ENCODE peak calls at places on chromosomes 2 and 18, in seven cellular contexts. O is IMR-90, W is trophoblast cell, R is mesenchymal stem cell, M is neuronal stem cell, T is mesendoderm, H is H1. F is an unnamed sample.

GRCh38 chr2:73707058-73707457 is 30.1 kb downstream of the TPRKB start:
- DNase-seq in O (no peak), T (peak), R (no peak), M (no peak), H (no peak), W (no peak), F (no peak)

GRCh38 chr18:13103366-13103765 is 112.2 kb downstream of the CEP192 start:
- DNase-seq in M (no peak), W (no peak), T (no peak), O (no peak), R (no peak), H (no peak), F (no peak)

GRCh38 chr2:241272298-241272721 is 43.2 kb downstream of the HDLBP start:
- DNase-seq in W (peak), R (peak), T (peak), O (no peak), H (no peak), M (peak), F (peak)

GRCh38 chr2:238467062-238467461 is 40.3 kb downstream of the ASB1 start:
- DNase-seq in T (no peak), M (no peak), W (no peak), H (no peak), O (no peak), R (no peak), F (no peak)

GRCh38 chr18:76273956-76274355 is 221.1 kb downstream of the ZNF516 start:
- DNase-seq in R (no peak), H (no peak), T (no peak), W (no peak), O (no peak), M (no peak), F (no peak)

GRCh38 chr18:765764-766549 is 46.1 kb downstream of the YES1 start:
- DNase-seq in T (peak), W (no peak), O (no peak), H (no peak), R (no peak), M (no peak), F (no peak)

GRCh38 chr2:170845343-170845742 is 28.7 kb downstream of the GAD1 start:
- DNase-seq in M (no peak), H (peak), R (no peak), W (no peak), T (peak), O (no peak), F (peak)

GRCh38 chr2:98643496-98644100 is 35.2 kb downstream of the UNC50 start:
- DNase-seq in H (no peak), W (peak), T (peak), O (no peak), M (no peak), R (no peak), F (no peak)

GRCh38 chr2:19300961-19301360 is 57.5 kb downstream of the OSR1 start:
- DNase-seq in M (no peak), R (peak), O (peak), H (no peak), W (no peak), T (no peak), F (no peak)

GRCh38 chr2:43302311-43303051 is 76.1 kb upstream of the ZFP36L2 start:
- DNase-seq in W (no peak), M (no peak), T (no peak), O (no peak), H (no peak), R (no peak), F (no peak)

GRCh38 chr2:152336854-152337510 is 2.0 kb downstream of the FMNL2 start:
- DNase-seq in T (peak), W (peak), O (peak), M (peak), H (peak), R (peak), F (peak)

GRCh38 chr2:126893153-126893552 is 5.5 kb upstream of the TEX51 start:
- DNase-seq in R (no peak), O (no peak), T (no peak), M (no peak), H (no peak), W (no peak), F (no peak)

GRCh38 chr18:13570856-13571495 is 155.4 kb downstream of the FAM210A start:
- DNase-seq in W (no peak), T (no peak), M (no peak), O (peak), R (no peak), H (no peak), F (no peak)

GRCh38 chr18:3593381-3593903 is 143.5 kb downstream of the TGIF1 start:
- DNase-seq in T (peak), R (peak), W (peak), H (no peak), M (peak), O (peak), F (no peak)

GRCh38 chr2:161039071-161039470 is 121.2 kb upstream of the TANK start:
- DNase-seq in M (no peak), O (no peak), W (no peak), T (no peak), R (no peak), H (no peak), F (no peak)

GRCh38 chr18:9827856-9828793 is 57.6 kb upstream of the TXNDC2 start:
- DNase-seq in O (peak), W (peak), M (no peak), R (peak), H (no peak), T (no peak), F (no peak)

GRCh38 chr2:160583823-160584537 is 90.4 kb upstream of the RBMS1 start:
- DNase-seq in O (no peak), T (peak), H (no peak), M (no peak), W (no peak), R (no peak), F (no peak)

GRCh38 chr2:179729961-179730360 is 131.5 kb downstream of the ZNF385B start:
- DNase-seq in H (no peak), O (no peak), M (no peak), R (no peak), T (no peak), W (no peak), F (no peak)

GRCh38 chr2:28394331-28394877 is 1.7 kb downstream of the FOSL2 start:
- DNase-seq in M (no peak), H (no peak), W (no peak), O (peak), R (peak), T (no peak), F (no peak)

GRCh38 chr2:215528555-215528954 is 92.7 kb upstream of the FN1 start:
- DNase-seq in M (no peak), T (peak), H (no peak), O (peak), R (peak), W (peak), F (no peak)

GRCh38 chr2:86226069-86226468 is 26.8 kb downstream of the MRPL35 start:
- DNase-seq in T (no peak), R (no peak), W (no peak), O (no peak), M (no peak), H (no peak), F (no peak)

GRCh38 chr2:128416366-128416765 is 97.7 kb upstream of the HS6ST1 start:
- DNase-seq in H (peak), T (no peak), M (no peak), W (no peak), R (no peak), O (no peak), F (peak)

GRCh38 chr2:237492137-237492890 is 5.3 kb downstream of the MLPH start:
- DNase-seq in O (no peak), H (no peak), R (peak), W (no peak), T (no peak), M (no peak), F (no peak)

GRCh38 chr2:70561893-70562292 is 8.3 kb upstream of the TGFA start:
- DNase-seq in H (no peak), M (no peak), O (no peak), W (no peak), R (no peak), T (no peak), F (no peak)

GRCh38 chr2:142951190-142952007 is 73.9 kb downstream of the KYNU start:
- DNase-seq in H (no peak), W (no peak), R (peak), O (peak), M (no peak), T (no peak), F (no peak)

GRCh38 chr2:96792772-96793749 is 23.0 kb upstream of the CNNM3 start:
- DNase-seq in M (no peak), H (no peak), R (no peak), W (no peak), T (no peak), O (no peak), F (no peak)

GRCh38 chr2:217804786-217805678 is 197.8 kb downstream of the TNS1 start:
- DNase-seq in M (no peak), W (no peak), T (peak), O (no peak), R (peak), H (no peak), F (no peak)

GRCh38 chr2:2856723-2857415 is 520.7 kb downstream of the EIPR1 start:
- DNase-seq in T (no peak), R (no peak), M (no peak), O (no peak), W (no peak), H (no peak), F (no peak)

GRCh38 chr18:8389391-8390340 is 219.6 kb upstream of the RAB12 start:
- DNase-seq in R (peak), H (peak), T (peak), W (peak), M (peak), O (peak), F (peak)

GRCh38 chr2:241933175-241933911 is 63.8 kb downstream of the RTP5 start:
- DNase-seq in R (peak), H (no peak), T (no peak), O (no peak), M (no peak), W (peak), F (no peak)

GRCh38 chr2:101790856-101791255 is 93.3 kb downstream of the MAP4K4 start:
- DNase-seq in W (no peak), T (no peak), R (no peak), M (no peak), O (peak), H (no peak), F (no peak)

GRCh38 chr2:212098966-212099365 is 439.6 kb downstream of the ERBB4 start:
- DNase-seq in H (no peak), T (no peak), R (no peak), W (no peak), O (no peak), M (no peak), F (no peak)

GRCh38 chr2:152826880-152827279 is 108.5 kb downstream of the ARL6IP6 start:
- DNase-seq in W (no peak), R (peak), M (no peak), T (no peak), H (no peak), O (peak), F (no peak)

GRCh38 chr2:99624682-99625081 is 134.9 kb upstream of the REV1 start:
- DNase-seq in T (no peak), O (no peak), M (no peak), H (no peak), W (no peak), R (no peak), F (no peak)

GRCh38 chr2:127649684-127650040 is 3.7 kb downstream of the GPR17 start:
- DNase-seq in M (peak), T (peak), H (peak), W (peak), R (peak), O (peak), F (peak)

GRCh38 chr18:23237524-23238151 is 102.4 kb downstream of the CABLES1 start:
- DNase-seq in R (peak), W (peak), T (peak), O (peak), H (no peak), M (no peak), F (peak)

GRCh38 chr2:54599326-54599710 is 124.1 kb upstream of the EML6 start:
- DNase-seq in M (no peak), O (no peak), H (no peak), T (no peak), R (no peak), W (no peak), F (no peak)

GRCh38 chr2:143604172-143604571 is 475.0 kb downstream of the ARHGAP15 start:
- DNase-seq in M (no peak), H (no peak), R (no peak), T (no peak), W (no peak), O (no peak), F (no peak)

GRCh38 chr18:36758001-36758400 is 70.8 kb downstream of the TPGS2 start:
- DNase-seq in H (no peak), W (no peak), M (no peak), T (no peak), R (no peak), O (peak), F (no peak)

GRCh38 chr2:232417489-232417888 is 10.8 kb downstream of the ALPG start:
- DNase-seq in M (no peak), R (no peak), T (no peak), H (no peak), W (no peak), O (no peak), F (no peak)
- H3K4ac ChIP-seq in M (no peak), R (no peak), T (no peak), H (no peak), W (no peak), O (no peak), F (no peak)

DNA sequence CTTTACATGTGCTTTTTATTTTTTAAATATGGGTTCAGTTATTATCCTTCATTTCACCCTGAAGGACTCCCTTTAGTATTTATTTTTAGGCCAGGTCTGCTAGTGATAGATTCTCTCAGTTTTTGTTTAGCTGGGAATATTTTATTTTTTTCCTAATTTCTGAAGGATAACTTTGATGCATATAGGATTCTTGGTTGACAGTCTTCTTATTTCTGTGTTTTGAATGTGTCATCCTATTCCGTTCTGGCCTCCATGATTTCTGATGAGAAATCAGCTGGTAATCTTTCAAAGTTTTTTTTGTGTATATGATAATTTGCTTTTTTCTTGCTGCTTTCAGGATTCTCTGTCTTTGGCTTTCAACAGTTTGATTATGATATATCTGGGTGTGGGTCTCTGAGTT is 35.4 kb downstream of the TMEM178A start:
- DNase-seq in M (no peak), T (no peak), O (no peak), W (no peak), H (no peak), R (no peak), F (no peak)
- H3K4ac ChIP-seq in M (no peak), T (no peak), O (no peak), W (no peak), H (no peak), R (no peak), F (no peak)

GRCh38 chr2:174145827-174146226 is 102.5 kb downstream of the OLA1 start:
- DNase-seq in W (no peak), H (no peak), M (no peak), R (no peak), T (peak), O (no peak), F (peak)
- H3K4ac ChIP-seq in W (no peak), H (no peak), M (no peak), R (no peak), T (no peak), O (no peak), F (no peak)

DNA sequence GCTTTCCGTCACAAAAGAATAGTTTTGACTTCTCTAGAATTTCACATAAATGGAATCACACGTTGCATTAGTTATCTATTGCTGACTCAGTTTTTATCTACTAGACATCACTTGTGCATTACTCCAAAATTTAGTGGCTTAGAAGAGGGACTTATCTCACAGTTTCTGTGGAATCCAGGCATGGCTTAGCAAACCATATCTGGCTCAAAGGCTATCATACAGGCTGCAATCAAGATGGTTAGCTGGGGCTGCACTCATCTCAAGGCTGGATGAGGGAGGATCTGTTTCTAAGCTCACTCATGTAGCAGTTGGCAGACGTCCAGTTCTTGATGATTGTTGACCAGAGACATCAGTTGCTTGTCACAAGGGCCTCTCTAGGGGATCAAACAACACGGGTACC is 6.6 kb upstream of the DSC3 start:
- DNase-seq in H (no peak), R (no peak), T (no peak), M (no peak), O (no peak), W (peak), F (no peak)
- H3K4ac ChIP-seq in H (no peak), R (no peak), T (no peak), M (no peak), O (no peak), W (no peak), F (no peak)

GRCh38 chr2:109256921-109257320 is 127.9 kb downstream of the SH3RF3 start:
- DNase-seq in M (no peak), H (no peak), W (no peak), O (peak), T (no peak), R (peak), F (peak)

GRCh38 chr2:109257653-109258052 is 128.6 kb downstream of the SH3RF3 start:
- DNase-seq in M (no peak), R (peak), T (no peak), H (no peak), O (peak), W (no peak), F (peak)

GRCh38 chr2:109256111-109256510 is 127.1 kb downstream of the SH3RF3 start:
- DNase-seq in O (no peak), T (no peak), R (no peak), M (no peak), H (no peak), W (no peak), F (peak)

GRCh38 chr2:109254174-109254904 is 125.3 kb downstream of the SH3RF3 start:
- DNase-seq in T (no peak), H (no peak), O (no peak), W (no peak), M (no peak), R (no peak), F (no peak)

DNA sequence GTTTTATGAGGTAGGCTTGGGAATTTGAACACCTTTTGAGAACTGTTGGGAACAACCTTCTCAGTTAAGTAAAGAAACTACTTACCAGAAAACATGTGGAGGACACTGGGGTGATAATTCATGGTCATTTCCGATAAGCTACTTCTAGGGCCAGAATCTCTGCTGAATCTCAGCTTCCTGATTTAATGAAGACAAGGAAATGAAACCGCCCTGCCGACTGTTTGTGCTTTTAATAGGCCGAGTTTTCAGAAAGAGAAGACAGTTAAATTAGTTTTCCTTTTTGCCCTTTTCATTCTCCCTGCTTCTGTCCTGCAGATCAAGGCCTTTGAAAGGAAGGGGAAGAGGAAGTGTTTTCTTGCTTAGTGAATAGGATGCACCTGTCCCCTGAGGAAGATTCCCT is 126.6 kb downstream of the SH3RF3 start:
- DNase-seq in O (no peak), W (no peak), R (no peak), M (no peak), T (no peak), H (no peak), F (no peak)
- H3K4ac ChIP-seq in O (no peak), W (no peak), R (no peak), M (no peak), T (no peak), H (no peak), F (no peak)

DNA sequence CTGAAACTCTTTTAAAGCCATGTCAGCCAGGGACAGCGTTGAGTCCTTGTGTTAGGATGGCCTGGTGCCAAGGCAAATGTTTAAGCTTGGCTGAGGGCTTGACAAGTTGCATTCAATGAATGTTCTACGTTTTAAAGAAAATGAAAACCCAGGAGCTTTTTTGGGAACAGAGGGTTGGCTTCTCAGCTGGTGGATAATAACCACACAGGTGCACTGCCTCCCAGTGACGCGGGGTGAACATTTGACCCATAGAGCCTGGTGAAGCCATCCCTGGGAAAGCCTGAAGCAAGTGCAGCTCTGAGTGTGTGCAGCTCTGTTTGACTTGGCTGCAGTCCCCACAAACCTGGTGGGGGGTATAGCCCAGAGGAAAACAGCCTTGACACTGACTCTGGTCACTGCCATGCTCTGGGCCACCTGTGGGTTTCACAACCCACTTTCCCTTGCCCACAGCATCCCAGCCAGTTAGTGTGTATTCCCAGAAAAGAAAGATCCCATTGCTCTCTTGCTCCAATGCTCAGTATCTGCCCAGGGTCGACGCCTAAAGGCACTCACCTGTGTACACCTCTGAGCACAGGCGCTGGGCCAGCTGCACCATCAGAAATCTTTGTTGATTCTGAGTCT is 874.9 kb downstream of the RNF144A start:
- DNase-seq in H (no peak), O (no peak), R (no peak), W (no peak), M (no peak), T (no peak), F (no peak)
- H3K4ac ChIP-seq in H (no peak), O (no peak), R (no peak), W (no peak), M (no peak), T (no peak), F (no peak)

DNA sequence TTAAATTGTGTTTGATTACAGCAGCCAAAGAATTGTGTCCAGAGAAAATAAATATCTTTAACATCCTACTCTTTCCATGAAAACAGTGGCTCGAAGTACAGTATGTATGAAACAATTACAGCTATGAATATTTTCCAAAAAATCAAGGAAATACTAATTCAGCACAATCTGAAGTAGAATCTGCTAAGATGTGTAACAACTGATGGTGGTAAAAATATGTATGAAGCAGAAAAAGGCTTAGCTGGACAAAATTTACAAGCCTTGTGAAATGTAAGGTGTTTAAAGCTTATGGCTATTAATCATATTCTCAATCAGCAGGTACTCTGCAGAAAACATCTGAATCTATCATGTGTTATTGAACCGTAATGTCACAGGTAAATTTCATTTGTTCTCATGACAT is 16.6 kb downstream of the DYM start:
- DNase-seq in W (no peak), T (no peak), M (no peak), H (no peak), O (no peak), R (no peak), F (no peak)
- H3K4ac ChIP-seq in W (no peak), T (no peak), M (no peak), H (no peak), O (no peak), R (no peak), F (no peak)

F was measured in H9.